ENCODE peak calls at places on chromosomes 3 and 15, in four cellular contexts. One of them, this sample, is unnamed.

GRCh38 chr15:96851613-96852012 is 521.1 kb downstream of the NR2F2 start:
- DNase-seq in K562: no peak
- DNase-seq in HepG2: no peak
- DNase-seq in SK-N-SH: no peak
- DNase-seq in this sample: no peak

GRCh38 chr15:78065973-78066946 is 11.3 kb downstream of the TBC1D2B start:
- DNase-seq in K562: no peak
- DNase-seq in HepG2: no peak
- DNase-seq in SK-N-SH: no peak
- DNase-seq in this sample: no peak

GRCh38 chr3:119356646-119357045 is 62.5 kb downstream of the ARHGAP31 start:
- DNase-seq in K562: no peak
- DNase-seq in HepG2: no peak
- DNase-seq in SK-N-SH: no peak
- DNase-seq in this sample: no peak

GRCh38 chr3:192130534-192131132 is 596.7 kb downstream of the FGF12 start:
- DNase-seq in K562: peak; percentile 12
- DNase-seq in HepG2: peak; percentile 42
- DNase-seq in SK-N-SH: peak; percentile 24
- DNase-seq in this sample: peak; percentile 36

GRCh38 chr15:87710406-87710805 is 546.1 kb downstream of the NTRK3 start:
- DNase-seq in K562: no peak
- DNase-seq in HepG2: no peak
- DNase-seq in SK-N-SH: no peak
- DNase-seq in this sample: no peak

GRCh38 chr3:184133840-184134745 is 1.1 kb upstream of the EIF2B5 start:
- DNase-seq in K562: peak; percentile 62
- DNase-seq in HepG2: peak; percentile 74
- DNase-seq in SK-N-SH: peak; percentile 79
- DNase-seq in this sample: no peak

GRCh38 chr3:161793194-161793825 is 296.7 kb downstream of the OTOL1 start:
- DNase-seq in K562: no peak
- DNase-seq in HepG2: no peak
- DNase-seq in SK-N-SH: no peak
- DNase-seq in this sample: no peak

GRCh38 chr3:52886049-52886730 is 11.2 kb downstream of the STIMATE start:
- DNase-seq in K562: no peak
- DNase-seq in HepG2: no peak
- DNase-seq in SK-N-SH: no peak
- DNase-seq in this sample: no peak

GRCh38 chr3:128378631-128379347 is 87.9 kb downstream of the DNAJB8 start:
- DNase-seq in K562: no peak
- DNase-seq in HepG2: no peak
- DNase-seq in SK-N-SH: no peak
- DNase-seq in this sample: no peak
- TF ChIP-seq YY1 in K562: no peak
- TF ChIP-seq YY1 in HepG2: no peak
- TF ChIP-seq YY1 in SK-N-SH: no peak
- TF ChIP-seq YY1 in this sample: no peak

DNA sequence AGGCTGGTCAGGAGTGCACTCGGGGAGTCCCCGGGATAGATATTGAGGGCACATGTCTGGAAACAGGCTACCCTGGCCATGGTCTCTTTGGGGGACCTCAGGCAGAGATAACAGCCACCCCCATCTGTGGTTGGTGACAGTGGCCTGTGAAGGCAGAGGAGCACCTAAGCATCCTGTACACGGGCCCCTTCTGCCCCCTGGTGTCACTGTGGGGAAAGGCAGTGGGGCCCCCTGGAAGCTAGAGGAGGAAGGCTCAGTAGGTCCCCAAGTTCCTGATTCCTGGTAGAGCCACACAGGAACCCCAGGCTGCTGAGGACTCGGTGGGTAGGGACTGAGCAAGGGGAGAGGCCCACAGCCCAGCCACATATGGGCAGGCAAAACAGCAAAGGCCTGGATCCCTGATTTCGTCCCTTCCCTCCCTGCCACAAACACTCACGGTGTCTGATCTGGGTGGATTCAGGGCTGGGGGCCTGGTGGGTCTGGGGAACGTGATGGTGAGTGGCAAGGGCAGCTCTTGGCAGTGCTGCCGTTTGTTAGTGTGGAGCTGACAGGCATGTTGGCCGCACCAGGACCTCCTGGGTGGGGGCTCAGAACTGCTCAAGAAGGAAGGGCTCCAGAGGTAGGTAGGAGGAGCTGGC is 14.1 kb upstream of the CXCR6 start:
- DNase-seq in K562: peak; percentile 81
- DNase-seq in HepG2: peak; percentile 12
- DNase-seq in SK-N-SH: peak; percentile 84
- DNase-seq in this sample: no peak
- TF ChIP-seq YY1 in K562: no peak
- TF ChIP-seq YY1 in HepG2: no peak
- TF ChIP-seq YY1 in SK-N-SH: no peak
- TF ChIP-seq YY1 in this sample: no peak

DNA sequence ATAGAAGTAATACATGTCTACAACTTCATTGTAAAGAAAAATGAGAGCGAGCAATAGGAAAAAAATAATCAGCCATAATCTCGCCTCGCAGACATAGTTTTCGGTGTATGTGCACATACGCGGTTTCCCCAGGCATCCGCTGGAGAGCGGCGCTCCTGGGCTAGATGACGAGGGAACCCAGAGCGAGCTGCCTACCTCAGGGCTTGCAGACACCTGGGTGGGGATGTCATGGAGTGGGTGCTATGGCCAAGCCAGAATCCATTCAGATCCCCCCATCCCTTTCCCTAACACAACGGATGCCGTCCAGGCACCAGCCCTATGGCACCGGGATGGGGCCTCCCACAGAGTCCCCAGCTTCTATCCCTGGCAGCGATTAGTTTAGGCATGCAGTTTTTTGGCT is 4.5 kb upstream of the CFAP100 start:
- DNase-seq in K562: no peak
- DNase-seq in HepG2: no peak
- DNase-seq in SK-N-SH: no peak
- DNase-seq in this sample: no peak
- TF ChIP-seq YY1 in K562: no peak
- TF ChIP-seq YY1 in HepG2: no peak
- TF ChIP-seq YY1 in SK-N-SH: no peak
- TF ChIP-seq YY1 in this sample: no peak

DNA sequence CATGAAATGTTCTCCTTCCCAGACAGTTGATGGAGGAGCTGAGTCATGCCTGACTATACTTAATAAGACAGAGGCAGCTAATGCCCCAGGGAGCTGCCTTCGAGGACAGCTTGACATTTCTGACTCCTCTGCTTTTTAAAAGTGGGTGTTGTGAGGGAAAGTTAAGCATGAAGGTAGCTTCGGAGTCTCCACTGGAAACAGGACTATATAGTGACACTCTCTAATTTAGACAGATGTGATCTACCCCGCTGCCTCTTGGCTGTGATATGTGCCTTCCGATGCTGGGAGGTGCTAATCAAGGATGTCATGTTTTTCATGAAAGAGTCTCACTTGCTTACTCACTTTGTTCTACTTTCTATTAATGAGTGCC is 72.7 kb downstream of the IL1RAP start:
- DNase-seq in K562: no peak
- DNase-seq in HepG2: no peak
- DNase-seq in SK-N-SH: no peak
- DNase-seq in this sample: no peak
- TF ChIP-seq YY1 in K562: no peak
- TF ChIP-seq YY1 in HepG2: no peak
- TF ChIP-seq YY1 in SK-N-SH: no peak
- TF ChIP-seq YY1 in this sample: no peak

DNA sequence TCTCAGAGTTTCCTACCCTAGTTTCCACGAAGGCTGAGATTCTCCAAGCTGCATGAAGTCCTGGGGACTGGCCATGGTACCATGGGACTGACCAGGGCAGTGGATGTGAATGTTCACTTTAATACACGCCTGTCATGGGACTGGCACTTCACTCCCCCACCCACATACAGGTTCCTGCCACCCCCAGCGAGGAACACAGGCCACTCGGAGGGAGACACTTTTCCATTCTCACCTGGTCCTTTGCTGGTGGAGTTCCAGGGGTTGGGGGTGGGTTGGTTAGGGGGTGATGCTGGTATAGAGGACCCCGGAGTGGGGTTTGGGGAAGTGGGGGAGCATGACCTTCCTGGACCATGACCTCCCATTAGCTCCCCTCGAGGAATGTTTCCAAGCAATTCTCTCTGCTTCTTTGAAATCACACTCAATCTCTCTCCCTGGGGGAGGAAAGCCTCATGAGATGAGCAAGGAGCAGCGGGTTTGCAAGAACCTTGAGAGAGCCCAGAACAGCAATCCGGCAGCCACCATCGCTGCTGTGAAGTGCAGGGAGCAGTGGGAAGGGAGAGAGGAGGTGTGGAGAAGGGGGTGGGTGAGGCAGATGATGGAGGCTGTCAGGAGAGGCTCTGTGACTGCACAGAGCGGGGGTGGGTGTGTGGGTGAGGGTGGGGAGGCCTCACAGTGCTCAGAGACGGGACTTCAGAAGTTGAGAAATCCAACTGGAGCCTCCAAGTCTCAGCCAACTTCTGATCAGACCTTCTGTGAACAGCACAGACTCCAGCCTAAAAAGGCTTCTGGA is 69.7 kb downstream of the ADCY5 start:
- DNase-seq in K562: no peak
- DNase-seq in HepG2: no peak
- DNase-seq in SK-N-SH: no peak
- DNase-seq in this sample: no peak
- TF ChIP-seq YY1 in K562: no peak
- TF ChIP-seq YY1 in HepG2: no peak
- TF ChIP-seq YY1 in SK-N-SH: no peak
- TF ChIP-seq YY1 in this sample: no peak

DNA sequence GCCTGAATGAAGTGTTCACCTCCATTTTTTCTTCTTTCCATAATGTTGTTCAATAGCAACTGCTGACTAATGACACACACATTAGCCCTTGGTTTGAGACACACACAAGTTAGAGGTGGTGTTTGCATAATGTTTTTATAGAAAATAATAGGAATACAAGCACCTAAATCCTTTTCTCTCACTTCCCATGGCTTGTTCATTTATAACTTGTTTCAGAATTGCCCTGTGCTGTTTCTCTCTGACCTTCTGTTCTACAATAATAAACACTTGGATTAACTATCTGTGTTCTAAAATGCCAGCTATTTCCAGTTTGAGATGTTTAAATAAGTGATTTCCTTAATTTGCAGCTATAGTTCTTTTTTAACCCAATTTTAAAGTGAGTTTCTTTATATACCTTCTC is 525.1 kb upstream of the ROBO2 start:
- DNase-seq in K562: no peak
- DNase-seq in HepG2: no peak
- DNase-seq in SK-N-SH: no peak
- DNase-seq in this sample: no peak
- TF ChIP-seq YY1 in K562: no peak
- TF ChIP-seq YY1 in HepG2: no peak
- TF ChIP-seq YY1 in SK-N-SH: no peak
- TF ChIP-seq YY1 in this sample: no peak

DNA sequence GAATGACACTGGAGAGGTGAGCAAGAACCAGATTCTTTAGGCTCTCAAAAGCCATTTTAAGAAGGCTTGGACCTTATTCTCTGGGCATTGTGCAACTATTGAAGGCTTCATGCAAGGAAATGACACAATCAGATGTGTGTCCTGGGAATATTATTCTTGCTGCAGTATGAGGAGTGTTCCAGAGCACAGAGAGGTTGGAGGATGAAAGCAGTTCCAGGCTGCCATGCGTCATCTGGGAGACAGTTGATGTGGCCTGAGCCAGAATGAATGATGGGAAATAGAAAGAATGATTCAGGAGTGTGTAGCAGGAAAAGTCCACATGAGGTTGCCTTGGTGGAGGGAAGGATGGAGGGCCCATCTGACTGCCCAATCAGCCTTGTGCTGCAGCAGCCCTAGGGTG is 123.1 kb downstream of the CHCHD6 start:
- DNase-seq in K562: no peak
- DNase-seq in HepG2: no peak
- DNase-seq in SK-N-SH: no peak
- DNase-seq in this sample: no peak
- TF ChIP-seq YY1 in K562: no peak
- TF ChIP-seq YY1 in HepG2: no peak
- TF ChIP-seq YY1 in SK-N-SH: no peak
- TF ChIP-seq YY1 in this sample: no peak

GRCh38 chr15:51172190-51172589 is 77.5 kb upstream of the TNFAIP8L3 start:
- DNase-seq in K562: no peak
- DNase-seq in HepG2: no peak
- DNase-seq in SK-N-SH: no peak
- DNase-seq in this sample: no peak
- TF ChIP-seq YY1 in K562: no peak
- TF ChIP-seq YY1 in HepG2: no peak
- TF ChIP-seq YY1 in SK-N-SH: no peak
- TF ChIP-seq YY1 in this sample: no peak

DNA sequence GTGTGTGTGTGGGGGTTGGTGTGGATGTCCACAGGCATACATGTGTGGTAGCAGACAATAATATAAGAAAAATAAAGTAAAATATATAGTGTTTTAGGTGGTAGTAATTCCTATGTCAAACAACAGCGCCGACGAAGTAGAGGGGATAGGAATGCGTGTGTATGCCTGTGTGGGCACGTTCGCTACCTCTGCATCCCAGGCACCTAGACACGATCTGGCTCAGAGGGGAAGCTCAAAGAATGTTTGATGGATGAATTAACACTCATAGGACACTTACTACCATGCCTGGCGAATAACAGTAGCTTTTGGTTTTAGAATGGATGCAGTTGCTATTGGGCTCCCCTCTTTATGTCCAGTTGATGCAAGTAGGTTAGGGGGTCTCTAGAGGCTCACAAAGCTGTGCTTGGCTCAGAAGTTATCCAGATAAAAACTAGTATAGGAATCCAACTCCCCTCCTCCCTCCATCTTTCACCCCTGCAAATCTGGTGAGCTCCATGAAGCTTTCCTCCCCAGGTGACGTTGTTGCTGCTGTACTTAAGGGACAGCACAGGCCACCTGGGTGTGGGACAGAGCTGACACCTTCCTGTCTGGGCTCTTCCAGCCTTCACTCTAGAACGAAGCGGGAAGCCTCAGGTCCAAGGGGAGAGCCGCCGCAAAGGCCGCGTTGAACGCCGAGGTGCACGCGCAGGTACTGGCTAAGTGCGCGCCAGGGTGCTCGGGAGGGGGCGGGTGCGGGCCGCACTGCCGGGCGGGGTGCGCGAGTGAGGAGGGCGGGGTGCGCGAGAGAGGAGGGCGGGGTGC is 192.6 kb upstream of the LYSMD4 start:
- DNase-seq in K562: peak; percentile 40
- DNase-seq in HepG2: no peak
- DNase-seq in SK-N-SH: peak; percentile 58
- DNase-seq in this sample: peak; percentile 20
- TF ChIP-seq YY1 in K562: no peak
- TF ChIP-seq YY1 in HepG2: no peak
- TF ChIP-seq YY1 in SK-N-SH: no peak
- TF ChIP-seq YY1 in this sample: no peak

GRCh38 chr3:14516738-14517345 is 23.3 kb downstream of the GRIP2 start:
- DNase-seq in K562: no peak
- DNase-seq in HepG2: no peak
- DNase-seq in SK-N-SH: no peak
- DNase-seq in this sample: no peak
- TF ChIP-seq YY1 in K562: no peak
- TF ChIP-seq YY1 in HepG2: no peak
- TF ChIP-seq YY1 in SK-N-SH: no peak
- TF ChIP-seq YY1 in this sample: no peak

This sample was measured in NT2/D1.